ENCODE peak calls at places on chromosomes 1 and 21, in five cellular contexts. E, S, B, T and A are unnamed samples.

GRCh38 chr21:32336711-32337110 is 38.1 kb downstream of the MRAP start:
- DNase-seq in E (no peak), S (no peak), B (no peak), T (no peak), A (peak)

GRCh38 chr1:43171876-43172531 is at the start of the genes CFAP57 and EBNA1BP2:
- DNase-seq in E (peak), S (peak), B (peak), T (peak), A (peak)

GRCh38 chr1:175471039-175471800 is 272.2 kb downstream of the TNR start:
- DNase-seq in E (no peak), S (no peak), B (no peak), T (no peak), A (no peak)

GRCh38 chr1:39596163-39596562 is 19.6 kb upstream of the PABPC4 start:
- DNase-seq in E (no peak), S (no peak), B (no peak), T (no peak), A (no peak)

GRCh38 chr1:154568165-154568815 is 712 bp downstream of the CHRNB2 start:
- DNase-seq in E (no peak), S (no peak), B (no peak), T (no peak), A (no peak)

GRCh38 chr1:204041232-204041767 is 31.6 kb upstream of the SOX13 start:
- DNase-seq in E (peak), S (no peak), B (peak), T (no peak), A (peak)

GRCh38 chr1:6384962-6385672 is 8.4 kb downstream of the ACOT7 start:
- DNase-seq in E (peak), S (no peak), B (no peak), T (no peak), A (no peak)

GRCh38 chr1:223421676-223422075 is 28.5 kb downstream of the CCDC185 start:
- DNase-seq in E (no peak), S (no peak), B (no peak), T (no peak), A (no peak)

GRCh38 chr1:78329475-78329874 is 161.3 kb upstream of the PTGFR start:
- DNase-seq in E (no peak), S (no peak), B (no peak), T (no peak), A (no peak)

GRCh38 chr1:219792337-219793021 is 135.9 kb downstream of the SLC30A10 start:
- DNase-seq in E (no peak), S (no peak), B (no peak), T (no peak), A (no peak)

GRCh38 chr21:37642493-37642892 is 273.8 kb downstream of the KCNJ6 start:
- DNase-seq in E (no peak), S (peak), B (no peak), T (peak), A (no peak)

GRCh38 chr1:183995322-183996035 is 42.0 kb downstream of the COLGALT2 start:
- DNase-seq in E (peak), S (no peak), B (peak), T (no peak), A (peak)